ENCODE peak calls at places on chromosomes 7 and 10, in four cellular contexts. W is cardiac fibroblast, O is GM20000, S is astrocyte of the spinal cord. J is an unnamed sample.

GRCh38 chr7:95897557-95898183 is 125.3 kb downstream of the DYNC1I1 start:
- DNase-seq in W (no peak), O (no peak), S (no peak), J (no peak)

GRCh38 chr7:140060788-140061606 is 1.8 kb downstream of the PARP12 start:
- DNase-seq in W (peak), O (no peak), S (peak), J (no peak)

GRCh38 chr10:1175956-1176565 is 119.9 kb downstream of the WDR37 start:
- DNase-seq in W (no peak), O (no peak), S (no peak), J (no peak)

GRCh38 chr10:29858352-29859267 is 200.8 kb downstream of the JCAD start:
- DNase-seq in W (peak), O (no peak), S (peak), J (no peak)

GRCh38 chr7:1713502-1714484 is 43.7 kb downstream of the ELFN1 start:
- DNase-seq in W (no peak), O (no peak), S (no peak), J (no peak)

GRCh38 chr7:137454169-137455166 is 110.9 kb upstream of the PTN start:
- DNase-seq in W (peak), O (peak), S (peak), J (peak)

GRCh38 chr10:21732067-21732772 is 198.2 kb downstream of the MLLT10 start:
- DNase-seq in W (peak), O (peak), S (peak), J (peak)

GRCh38 chr10:11685787-11686218 is 56.4 kb upstream of the ECHDC3 start:
- DNase-seq in W (peak), O (peak), S (peak), J (peak)

GRCh38 chr7:143252002-143252401 is 11.2 kb upstream of the GSTK1 start:
- DNase-seq in W (no peak), O (no peak), S (no peak), J (no peak)

GRCh38 chr10:124049484-124049883 is 43.9 kb downstream of the CHST15 start:
- DNase-seq in W (peak), O (no peak), S (peak), J (no peak)

GRCh38 chr7:90236890-90237289 is 8.1 kb upstream of the CFAP69 start:
- DNase-seq in W (no peak), O (no peak), S (no peak), J (no peak)

GRCh38 chr7:139570119-139570518 is 46.6 kb downstream of the CLEC2L start:
- DNase-seq in W (no peak), O (no peak), S (no peak), J (no peak)

GRCh38 chr10:91409069-91409868 is 875 bp upstream of the HECTD2 start:
- DNase-seq in W (peak), O (peak), S (peak), J (peak)

GRCh38 chr10:118698421-118698820 is 56.3 kb downstream of the CACUL1 start:
- DNase-seq in W (peak), O (peak), S (peak), J (peak)

GRCh38 chr7:84529480-84530205 is 335.1 kb upstream of the SEMA3A start:
- DNase-seq in W (peak), O (no peak), S (peak), J (no peak)

GRCh38 chr7:5695037-5695708 is 86.3 kb downstream of the RNF216 start:
- DNase-seq in W (peak), O (peak), S (peak), J (peak)

GRCh38 chr7:23486002-23486773 is 15.9 kb upstream of the IGF2BP3 start:
- DNase-seq in W (no peak), O (no peak), S (no peak), J (no peak)

GRCh38 chr7:100489824-100490223 is 6.1 kb downstream of the NYAP1 start:
- DNase-seq in W (peak), O (peak), S (peak), J (peak)

GRCh38 chr10:124176309-124177179 is 83.1 kb upstream of the CHST15 start:
- DNase-seq in W (peak), O (no peak), S (peak), J (no peak)

GRCh38 chr10:59234814-59235429 is 58.5 kb downstream of the PHYHIPL start:
- DNase-seq in W (peak), O (no peak), S (peak), J (no peak)

GRCh38 chr7:135100856-135101255 is 47.0 kb upstream of the TMEM140 start:
- DNase-seq in W (peak), O (no peak), S (peak), J (no peak)

GRCh38 chr10:128751851-128752250 is 625.6 kb upstream of the MKI67 start:
- DNase-seq in W (no peak), O (no peak), S (no peak), J (no peak)

GRCh38 chr10:48895198-48895720 is 44.4 kb downstream of the LRRC18 start:
- DNase-seq in W (no peak), O (no peak), S (no peak), J (no peak)

GRCh38 chr7:41882745-41883527 is 180.0 kb upstream of the INHBA start:
- DNase-seq in W (no peak), O (peak), S (no peak), J (peak)

GRCh38 chr10:86655596-86655995 is 1.2 kb downstream of the OPN4 start:
- DNase-seq in W (no peak), O (no peak), S (no peak), J (no peak)

DNA sequence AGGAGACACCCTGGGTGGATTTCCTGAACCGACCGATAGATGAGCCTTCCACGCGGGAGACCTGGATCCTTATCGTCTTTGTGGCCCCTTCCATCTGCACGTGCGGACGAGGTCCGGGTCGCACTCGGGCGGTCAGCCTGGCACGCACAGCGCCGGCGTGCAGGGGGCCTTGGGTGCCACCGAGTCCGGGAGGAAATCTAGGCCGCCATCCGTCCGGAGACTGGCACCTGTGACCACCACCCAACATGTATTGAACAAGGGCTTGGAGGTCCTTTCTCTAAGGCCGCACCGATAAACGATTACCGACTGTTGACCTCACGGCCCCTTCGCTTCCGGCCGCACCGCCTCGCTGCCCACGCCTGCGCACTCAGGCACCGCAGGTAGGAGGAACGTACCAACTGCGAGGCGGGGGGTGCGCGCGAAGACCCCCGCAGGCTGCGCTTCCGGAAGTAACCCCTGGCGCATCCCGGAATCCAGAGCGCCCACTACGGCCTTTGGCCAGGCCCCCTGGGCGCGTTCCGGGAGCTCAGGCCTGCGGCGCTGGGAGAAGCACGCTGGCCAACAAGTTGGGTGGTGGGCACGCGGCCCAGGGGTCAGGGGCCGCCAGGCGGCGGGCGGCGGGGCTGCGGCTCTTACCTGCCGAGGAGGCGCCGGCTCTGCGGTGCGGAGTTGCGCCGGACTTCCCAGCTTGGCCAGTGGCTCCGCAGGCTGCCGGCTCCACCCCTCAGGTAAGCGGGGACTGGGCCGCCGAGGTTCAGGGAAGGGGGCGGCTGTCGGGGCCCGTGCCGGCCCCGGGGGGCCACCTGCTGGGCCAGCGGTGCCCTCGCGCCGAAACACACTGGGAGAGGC is at the start of the genes ACTR3C and LRRC61:
- DNase-seq in W (no peak), O (peak), S (no peak), J (peak)
- TF ChIP-seq CTCF in W (no peak), O (peak), S (no peak), J (peak)

GRCh38 chr7:47536705-47537611 is 45.0 kb downstream of the TNS3 start:
- DNase-seq in W (peak), O (no peak), S (peak), J (no peak)

GRCh38 chr7:47535704-47536628 is 45.9 kb downstream of the TNS3 start:
- DNase-seq in W (no peak), O (no peak), S (peak), J (no peak)

GRCh38 chr7:47531584-47532492 is 50.1 kb downstream of the TNS3 start:
- DNase-seq in W (no peak), O (no peak), S (no peak), J (no peak)

GRCh38 chr7:47535033-47535703 is 46.7 kb downstream of the TNS3 start:
- DNase-seq in W (no peak), O (no peak), S (peak), J (no peak)

DNA sequence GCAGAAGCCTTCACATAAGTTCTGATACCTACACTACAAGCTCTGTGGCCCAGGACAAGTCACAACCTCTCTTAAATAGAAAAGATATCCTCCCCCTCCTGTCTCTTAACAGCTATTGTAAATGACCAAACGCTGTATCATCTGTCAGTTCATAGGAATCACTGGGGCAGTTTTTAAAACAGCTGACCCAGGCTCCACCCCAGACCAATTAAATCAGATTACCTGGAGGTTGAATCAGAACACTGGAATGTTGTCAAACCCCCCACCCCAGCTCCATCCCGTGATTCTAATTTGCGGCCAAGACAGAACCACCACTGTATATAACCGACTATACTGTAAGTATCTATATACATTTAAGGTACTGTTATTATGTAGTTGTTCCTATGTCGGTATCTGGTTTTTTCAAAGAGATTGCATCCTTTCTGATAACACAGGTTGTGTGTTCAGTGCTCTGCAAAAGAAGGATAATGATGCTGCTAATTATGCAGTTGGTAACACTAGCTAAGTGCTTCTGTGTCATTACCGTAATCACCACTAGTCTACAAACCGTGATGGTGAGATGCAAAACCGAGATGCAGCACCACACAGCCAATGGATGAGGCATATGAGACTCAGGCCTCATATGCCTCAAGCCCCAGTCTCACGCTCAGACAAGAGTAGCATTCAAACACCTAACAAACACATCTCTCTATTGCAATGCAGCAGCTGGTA is 47.4 kb downstream of the TNS3 start:
- DNase-seq in W (no peak), O (no peak), S (no peak), J (no peak)
- TF ChIP-seq CTCF in W (no peak), O (no peak), S (peak), J (no peak)

DNA sequence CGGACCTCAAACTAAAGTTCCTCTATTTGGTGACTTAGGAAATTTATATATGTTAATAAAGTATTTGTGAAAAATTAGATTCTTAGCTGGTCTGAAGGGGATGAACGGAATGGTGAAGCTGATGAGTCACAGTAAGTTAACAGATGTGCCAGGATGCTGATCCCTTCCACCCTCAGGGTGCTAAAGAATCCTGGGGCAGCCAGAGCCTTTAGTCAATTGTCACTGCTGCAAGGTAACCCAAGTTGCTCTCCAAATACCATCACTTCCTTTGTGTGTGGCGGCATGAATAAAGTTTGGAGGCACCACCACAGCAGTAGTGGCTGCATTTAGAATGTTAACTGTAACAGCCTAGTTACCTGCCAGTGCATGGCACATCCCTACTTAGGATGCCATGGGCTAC is 222.6 kb upstream of the PPP1R3A start:
- DNase-seq in W (no peak), O (no peak), S (no peak), J (no peak)
- TF ChIP-seq CTCF in W (no peak), O (no peak), S (no peak), J (no peak)

DNA sequence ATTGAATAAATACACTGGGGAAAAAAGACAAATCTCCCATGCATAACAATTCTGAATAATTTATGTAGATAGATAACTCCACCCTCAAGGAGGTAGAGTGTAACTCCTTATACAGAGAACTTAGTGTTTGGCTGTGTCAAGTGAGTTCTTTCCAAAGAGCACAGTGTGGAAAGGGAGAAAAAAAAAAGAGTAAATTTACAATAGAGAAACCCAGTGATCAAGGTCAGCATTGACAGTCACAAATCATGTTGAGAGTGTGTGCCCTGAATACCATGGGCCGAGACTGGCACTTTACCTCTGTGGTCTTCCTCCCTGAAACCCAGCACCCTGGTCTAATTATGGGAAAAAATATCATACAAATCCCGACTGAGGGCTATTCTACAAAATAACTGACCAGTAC is 5.5 kb downstream of the PIK3AP1 start:
- DNase-seq in W (no peak), O (no peak), S (no peak), J (no peak)
- TF ChIP-seq CTCF in W (no peak), O (no peak), S (no peak), J (no peak)

GRCh38 chr10:35765996-35766395 is 123.9 kb upstream of the FZD8 start:
- DNase-seq in W (no peak), O (no peak), S (no peak), J (no peak)

GRCh38 chr10:35768731-35769130 is 126.6 kb upstream of the FZD8 start:
- DNase-seq in W (no peak), O (no peak), S (no peak), J (no peak)

GRCh38 chr10:35768011-35768410 is 125.9 kb upstream of the FZD8 start:
- DNase-seq in W (peak), O (no peak), S (no peak), J (no peak)

GRCh38 chr10:35770817-35771355 is 128.8 kb upstream of the FZD8 start:
- DNase-seq in W (no peak), O (no peak), S (no peak), J (no peak)

GRCh38 chr10:35765039-35765662 is 123.1 kb upstream of the FZD8 start:
- DNase-seq in W (no peak), O (no peak), S (no peak), J (no peak)
- TF ChIP-seq CTCF in W (no peak), O (no peak), S (no peak), J (no peak)

GRCh38 chr7:88789480-88790064 is 6.0 kb downstream of the TEX47 start:
- DNase-seq in W (peak), O (peak), S (peak), J (no peak)
- TF ChIP-seq CTCF in W (peak), O (no peak), S (peak), J (peak)